ENCODE peak calls at places on chromosomes 16 and 17, in eight cellular contexts. B is MM.1S, L is PC-3, A is GM23338, R is HCT116, H is OCI-LY7, N is hepatocyte, V is neural progenitor cell. E is an unnamed sample. For H3K4me1, the result is how much of the 10 kb centered on the place peaks cover.

GRCh38 chr17:33687831-33688230 is 394.7 kb upstream of the ASIC2 start:
- DNase-seq in L (no peak), N (no peak), B (no peak), A (no peak), V (no peak), R (no peak), H (no peak), E (no peak)

GRCh38 chr16:51967566-51967965 is 579.4 kb downstream of the TOX3 start:
- DNase-seq in L (no peak), N (no peak), V (no peak), A (no peak), R (no peak), H (no peak), B (no peak), E (no peak)

GRCh38 chr17:5706835-5707234 is 122.5 kb upstream of the NLRP1 start:
- DNase-seq in R (peak), N (peak), V (peak), A (peak), B (peak), H (peak), L (peak), E (peak)

GRCh38 chr16:15748654-15749053 is 98.6 kb downstream of the NDE1 start:
- DNase-seq in A (no peak), R (no peak), H (no peak), L (no peak), V (no peak), B (no peak), N (no peak), E (no peak)

GRCh38 chr17:19456016-19456927 is 45.2 kb downstream of the RNF112 start:
- DNase-seq in A (no peak), N (no peak), L (no peak), V (no peak), H (no peak), B (no peak), R (no peak), E (no peak)

GRCh38 chr16:89828199-89828869 is at the start of gene SPIRE2:
- DNase-seq in N (peak), R (no peak), A (peak), H (peak), B (peak), L (peak), V (peak), E (peak)

GRCh38 chr16:2769675-2770056 is 7.4 kb downstream of the ELOB start:
- DNase-seq in V (no peak), H (no peak), L (no peak), B (no peak), A (no peak), R (no peak), N (no peak), E (peak)

GRCh38 chr16:783404-784161 is 4.6 kb downstream of the RPUSD1 start:
- DNase-seq in H (no peak), R (no peak), A (no peak), V (no peak), L (no peak), N (no peak), B (no peak), E (no peak)

GRCh38 chr17:66185842-66186241 is 6.1 kb downstream of the CEP112 start:
- DNase-seq in A (no peak), B (no peak), H (no peak), N (no peak), L (no peak), V (peak), R (no peak), E (no peak)

GRCh38 chr16:27879601-27880247 is 183.8 kb downstream of the GSG1L start:
- DNase-seq in A (no peak), L (no peak), R (no peak), H (no peak), N (no peak), B (no peak), V (no peak), E (no peak)

DNA sequence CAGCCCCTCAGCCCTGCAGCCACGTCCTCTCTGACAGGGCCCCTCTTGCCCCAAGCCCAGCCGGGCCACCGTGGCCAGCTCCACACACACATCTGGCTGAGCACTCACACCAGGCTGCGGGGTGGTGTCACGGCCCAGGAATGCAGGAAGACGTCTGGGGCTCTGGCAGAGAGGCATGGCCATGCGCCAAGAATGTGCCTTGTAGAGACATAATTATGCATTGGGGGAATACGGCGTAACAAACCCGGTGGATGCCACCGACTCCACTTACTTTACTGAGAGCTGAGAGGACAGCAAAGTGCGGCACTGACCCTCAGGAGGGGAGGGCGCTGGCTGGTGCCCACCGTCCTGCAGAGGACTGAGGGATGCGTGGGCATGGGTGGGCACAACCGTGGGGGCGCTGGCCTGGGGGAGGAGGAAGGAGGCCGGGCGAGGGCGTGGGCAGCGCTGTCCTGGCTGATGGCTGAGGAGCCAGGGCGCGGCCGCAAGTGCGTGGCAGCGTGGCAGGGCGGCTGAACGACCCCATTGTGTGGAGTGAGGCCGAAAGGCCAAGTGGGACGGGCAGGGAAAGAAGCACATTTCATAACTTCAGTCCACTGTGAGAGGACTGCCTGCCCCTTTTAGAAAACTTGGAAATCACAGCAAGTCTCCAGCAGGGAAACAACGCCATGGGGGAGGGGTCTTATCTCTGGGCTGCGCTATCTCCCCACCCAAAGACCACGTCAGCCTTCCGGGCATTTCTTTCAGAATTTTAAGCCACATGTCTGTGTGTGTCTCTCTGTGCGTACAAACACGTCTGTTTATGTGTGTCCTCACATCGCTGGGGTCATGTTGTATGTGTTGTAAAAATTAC is 30.6 kb downstream of the METRNL start:
- DNase-seq in A (no peak), R (peak), V (no peak), H (no peak), B (no peak), L (peak), N (peak), E (peak)
- TF ChIP-seq EZH2phosphoT487 in A (no peak), R (no peak), V (no peak), H (no peak), B (no peak), L (no peak), N (no peak), E (no peak)

DNA sequence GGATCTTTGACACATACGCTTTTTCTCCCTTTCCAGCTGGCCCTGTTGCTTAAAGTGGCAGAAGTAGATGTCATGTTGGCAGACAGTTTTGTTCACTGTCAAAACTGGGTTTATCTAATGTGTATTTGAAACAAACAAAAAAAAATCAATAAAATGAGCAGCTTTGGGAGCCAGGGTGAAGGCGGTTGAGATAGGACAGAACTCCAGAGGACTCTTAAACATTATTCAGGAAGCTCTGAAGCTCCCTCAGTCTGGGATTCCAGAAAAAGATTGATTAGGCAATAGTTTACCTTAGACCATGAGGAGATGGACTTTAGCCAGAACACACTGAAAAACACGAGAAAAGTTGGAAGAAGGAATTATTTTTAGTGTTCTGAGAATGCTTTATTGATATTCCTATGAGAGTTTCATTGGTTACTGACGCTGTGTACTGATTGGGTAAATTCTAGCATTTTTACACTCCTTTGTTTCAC is 656.8 kb downstream of the WWOX start:
- DNase-seq in H (no peak), V (no peak), L (no peak), N (no peak), A (no peak), R (no peak), B (no peak), E (no peak)
- H3K27ac ChIP-seq in H (no peak), V (no peak), L (no peak), N (peak), A (no peak), R (no peak), B (peak), E (no peak)

DNA sequence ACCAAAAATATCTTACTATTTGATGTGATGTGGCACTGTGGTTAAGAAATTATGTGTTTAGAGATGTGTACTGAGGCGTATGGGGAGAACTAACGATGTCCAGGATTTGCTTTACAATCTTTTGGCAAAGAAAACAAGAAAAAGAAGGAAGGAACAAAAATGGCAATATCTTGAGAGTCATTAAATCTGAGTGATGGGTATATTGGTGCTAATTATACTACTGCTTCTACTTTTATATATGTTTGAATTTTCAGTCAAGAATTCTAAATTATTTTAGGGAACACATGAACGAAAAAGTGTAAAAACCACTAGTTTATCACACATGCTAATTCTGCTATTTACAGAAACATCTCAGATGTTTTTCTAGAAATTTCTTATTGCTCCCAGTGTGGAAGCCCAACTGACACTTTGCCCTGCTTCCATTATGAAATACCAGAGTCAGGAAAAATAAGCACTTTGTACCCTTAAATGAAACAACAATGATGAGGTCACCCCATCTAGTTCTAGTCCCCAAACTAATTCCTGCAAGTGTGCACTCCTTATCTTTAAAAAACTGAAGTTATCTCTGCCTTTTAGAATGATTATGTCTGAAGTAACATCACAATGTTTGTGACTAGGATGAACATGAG is 18.8 kb downstream of the TAT start:
- DNase-seq in L (no peak), A (no peak), R (no peak), H (no peak), N (no peak), B (no peak), V (no peak), E (no peak)
- H3K4me1 ChIP-seq in L (under half), A (under half), R (under half), H (under half), N (under half), B (under half), V (under half), E (under half)

DNA sequence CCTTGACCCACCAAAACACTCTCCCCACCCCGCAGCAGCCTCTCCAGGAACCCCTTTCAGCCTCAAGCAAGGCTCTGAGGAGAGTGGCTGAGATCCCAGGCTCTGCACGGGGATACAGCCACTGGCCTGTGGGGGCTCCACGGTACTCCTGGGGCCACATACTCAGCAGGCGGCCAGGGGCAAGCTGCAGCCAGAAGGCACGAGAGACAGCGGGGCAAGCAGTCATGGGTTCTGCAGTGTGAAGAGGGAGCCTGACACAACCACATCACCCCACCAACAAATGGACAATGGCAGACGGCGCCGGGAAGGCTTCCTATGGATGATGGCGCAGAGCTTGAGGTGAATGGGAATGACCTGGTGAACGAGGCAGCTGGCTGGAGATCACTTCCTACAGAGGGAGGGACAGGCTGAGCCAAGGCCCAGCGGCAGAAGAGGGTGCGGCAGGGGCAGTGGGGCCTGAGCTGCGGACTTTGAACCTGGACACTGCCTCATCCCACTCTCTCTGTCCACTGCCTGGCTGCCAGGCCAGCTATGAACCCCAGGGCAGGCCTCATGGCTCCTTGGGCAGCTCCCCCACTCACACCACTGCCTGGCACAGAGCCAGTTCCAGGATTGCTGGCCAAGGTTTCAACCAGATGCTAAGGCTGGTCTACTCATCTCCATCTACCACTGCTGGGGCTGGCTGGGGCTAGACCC is 10.8 kb upstream of the BCAR1 start:
- DNase-seq in N (peak), H (no peak), B (no peak), V (no peak), R (no peak), A (no peak), L (no peak), E (no peak)
- TF ChIP-seq EZH2phosphoT487 in N (no peak), H (no peak), B (no peak), V (no peak), R (no peak), A (no peak), L (no peak), E (no peak)

GRCh38 chr16:17084134-17084533 is 386.6 kb downstream of the XYLT1 start:
- DNase-seq in N (no peak), B (no peak), A (peak), L (no peak), V (peak), H (no peak), R (no peak), E (peak)

GRCh38 chr16:17080105-17080504 is 390.7 kb downstream of the XYLT1 start:
- DNase-seq in L (no peak), H (no peak), V (no peak), B (no peak), A (no peak), N (no peak), R (no peak), E (no peak)

GRCh38 chr16:17078950-17079631 is 391.7 kb downstream of the XYLT1 start:
- DNase-seq in A (peak), R (no peak), N (no peak), V (no peak), H (no peak), L (no peak), B (no peak), E (no peak)

GRCh38 chr16:17083628-17084027 is 387.1 kb downstream of the XYLT1 start:
- DNase-seq in V (peak), N (no peak), R (no peak), H (no peak), A (peak), B (no peak), L (no peak), E (no peak)

GRCh38 chr16:17082126-17082882 is 388.5 kb downstream of the XYLT1 start:
- DNase-seq in V (no peak), R (no peak), A (peak), H (no peak), B (no peak), N (no peak), L (no peak), E (no peak)
- H3K27ac ChIP-seq in V (no peak), R (no peak), A (peak), H (no peak), B (no peak), N (peak), L (no peak), E (no peak)

DNA sequence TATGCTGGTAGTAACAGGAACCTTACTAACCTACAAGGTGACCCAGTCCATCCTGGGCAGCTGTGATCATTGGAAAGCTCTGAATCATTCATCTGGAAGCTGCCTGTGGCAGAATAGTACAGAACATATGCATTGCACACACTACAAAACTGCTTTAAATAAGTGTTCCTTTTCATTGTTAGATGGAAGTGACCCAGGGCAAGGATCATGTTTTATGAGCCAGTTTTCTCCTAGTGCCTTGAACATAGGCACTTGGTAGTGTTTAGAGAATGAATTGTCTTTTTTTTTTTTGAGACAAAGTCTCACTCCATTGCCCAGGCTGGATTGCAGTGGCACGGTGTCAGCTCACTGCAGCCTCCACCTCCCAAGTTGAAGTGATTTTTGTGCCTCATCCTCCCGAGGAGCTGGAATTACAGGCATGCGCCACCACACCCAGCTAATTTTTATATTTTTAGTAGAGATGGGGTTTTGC is 55.4 kb downstream of the TENT4B start:
- DNase-seq in B (no peak), A (no peak), R (no peak), L (peak), H (no peak), V (no peak), N (no peak), E (peak)
- H3K4me1 ChIP-seq in B (under half), A (under half), R (under half), L (under half), H (under half), V (under half), N (under half), E (half or more)

DNA sequence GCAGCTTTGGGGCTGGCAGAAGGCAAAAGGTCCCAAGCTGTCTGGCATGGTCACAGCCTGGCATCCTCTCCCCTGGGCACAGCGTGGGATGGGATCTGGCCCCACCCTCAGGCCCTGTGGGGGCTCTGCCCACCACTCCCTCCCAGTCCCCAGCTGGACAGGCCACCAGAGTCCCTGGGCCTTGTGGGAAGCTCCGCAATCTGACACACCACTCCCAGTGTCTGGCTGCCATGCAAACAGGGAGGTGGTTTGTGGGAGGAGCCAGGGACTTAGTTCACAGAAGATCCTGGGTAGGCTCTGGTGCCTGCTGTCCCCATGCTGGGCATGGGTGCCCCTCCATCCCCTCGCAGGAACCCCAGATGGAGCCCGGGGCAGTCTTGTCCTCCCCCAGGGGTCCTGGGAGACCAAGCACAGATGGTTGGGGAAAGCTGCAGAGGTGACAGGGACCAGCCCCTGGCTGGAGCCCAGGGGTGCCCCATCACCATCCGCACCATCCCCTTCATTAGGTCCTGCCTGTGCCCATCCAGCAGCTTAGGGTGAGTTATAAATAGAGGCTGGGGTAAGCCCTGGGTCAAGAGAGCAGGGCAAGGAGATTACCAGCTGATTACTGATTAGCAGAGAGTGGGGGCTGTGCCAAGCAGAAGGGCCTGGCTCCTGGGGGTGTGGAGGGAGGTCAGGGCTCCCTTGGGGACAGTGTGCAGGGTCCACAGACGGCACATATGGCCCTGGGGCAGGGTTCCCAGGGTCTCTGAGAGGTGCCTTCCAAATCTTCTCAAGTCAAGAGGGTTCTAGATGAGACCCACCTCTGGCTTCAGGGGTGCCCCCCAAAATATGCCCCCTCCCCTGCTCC is 6.2 kb downstream of the FSCN2 start:
- DNase-seq in H (no peak), L (no peak), R (no peak), A (no peak), V (no peak), N (no peak), B (no peak), E (peak)
- TF ChIP-seq EZH2phosphoT487 in H (no peak), L (no peak), R (no peak), A (no peak), V (no peak), N (no peak), B (no peak), E (no peak)

GRCh38 chr16:65945485-65945884 is 421.0 kb upstream of the CDH5 start:
- DNase-seq in N (no peak), V (no peak), L (no peak), H (no peak), A (no peak), R (no peak), B (no peak), E (no peak)

GRCh38 chr16:65956100-65956499 is 410.4 kb upstream of the CDH5 start:
- DNase-seq in A (no peak), R (no peak), H (no peak), L (no peak), N (no peak), V (no peak), B (no peak), E (no peak)

GRCh38 chr16:65947951-65948350 is 418.5 kb upstream of the CDH5 start:
- DNase-seq in R (no peak), N (no peak), L (no peak), A (no peak), B (no peak), H (no peak), V (no peak), E (no peak)

GRCh38 chr16:65954446-65954845 is 412.0 kb upstream of the CDH5 start:
- DNase-seq in L (no peak), R (no peak), A (no peak), N (no peak), B (no peak), H (no peak), V (no peak), E (no peak)

GRCh38 chr16:65950211-65950610 is 416.3 kb upstream of the CDH5 start:
- DNase-seq in N (peak), R (no peak), V (no peak), A (no peak), H (no peak), B (no peak), L (peak), E (peak)
- H3K27ac ChIP-seq in N (no peak), R (no peak), V (no peak), A (no peak), H (no peak), B (no peak), L (no peak), E (no peak)

GRCh38 chr16:57534881-57535658 is 1.3 kb downstream of the CCDC102A start:
- DNase-seq in V (no peak), R (no peak), A (no peak), N (no peak), L (no peak), B (no peak), H (no peak), E (peak)

GRCh38 chr16:57537194-57537505 is 779 bp upstream of the CCDC102A start:
- DNase-seq in A (no peak), B (no peak), N (no peak), V (no peak), L (no peak), R (no peak), H (no peak), E (peak)

GRCh38 chr16:57534337-57534880 is 2.0 kb downstream of the CCDC102A start:
- DNase-seq in A (no peak), V (no peak), H (no peak), L (no peak), B (no peak), R (no peak), N (no peak), E (no peak)

GRCh38 chr16:57536306-57537193 is at the start of gene CCDC102A:
- DNase-seq in V (peak), L (peak), B (peak), N (peak), A (peak), H (peak), R (no peak), E (peak)

GRCh38 chr16:57535680-57536305 is 578 bp downstream of the CCDC102A start:
- DNase-seq in H (peak), R (peak), A (peak), L (peak), B (peak), N (peak), V (peak), E (peak)
- H3K4me1 ChIP-seq in H (half or more), R (under half), A (under half), L (under half), B (under half), N (under half), V (under half), E (under half)